ENCODE peak calls at places on chromosomes 6 and 20, in four cellular contexts. One of them, this sample, is unnamed.
A peak's percentile ranks its signal among the peaks of the same experiment; 100 is the strongest.

GRCh38 chr20:34515484-34516037 is 661 bp upstream of the DYNLRB1 start:
- DNase-seq in B cell: peak; percentile 74
- DNase-seq in brain microvascular endothelial cell: no peak
- DNase-seq in GM12865: peak; percentile 93
- DNase-seq in this sample: peak; percentile 78

GRCh38 chr20:64153410-64153809 is 10.8 kb upstream of the MYT1 start:
- DNase-seq in brain microvascular endothelial cell: no peak
- DNase-seq in B cell: no peak
- DNase-seq in GM12865: no peak
- DNase-seq in this sample: no peak

GRCh38 chr6:44304282-44305199 is 8.6 kb downstream of the AARS2 start:
- DNase-seq in GM12865: peak; percentile 53
- DNase-seq in B cell: peak; percentile 68
- DNase-seq in brain microvascular endothelial cell: peak; percentile 31
- DNase-seq in this sample: peak; percentile 7

GRCh38 chr6:34301408-34301807 is 52.6 kb upstream of the SMIM29 start:
- DNase-seq in B cell: no peak
- DNase-seq in GM12865: no peak
- DNase-seq in brain microvascular endothelial cell: peak; percentile 59
- DNase-seq in this sample: no peak

GRCh38 chr20:33165416-33166055 is 2.4 kb upstream of the BPIFA2 start:
- DNase-seq in brain microvascular endothelial cell: no peak
- DNase-seq in B cell: no peak
- DNase-seq in GM12865: no peak
- DNase-seq in this sample: no peak

GRCh38 chr6:159169193-159169555 is at the start of gene FNDC1:
- DNase-seq in B cell: peak; percentile 57
- DNase-seq in GM12865: peak; percentile 33
- DNase-seq in brain microvascular endothelial cell: no peak
- DNase-seq in this sample: no peak

GRCh38 chr6:13284646-13285045 is 43.7 kb downstream of the TBC1D7 start:
- DNase-seq in GM12865: no peak
- DNase-seq in B cell: no peak
- DNase-seq in brain microvascular endothelial cell: no peak
- DNase-seq in this sample: no peak

GRCh38 chr6:45721665-45722064 is 294.0 kb downstream of the CLIC5 start:
- DNase-seq in GM12865: no peak
- DNase-seq in B cell: no peak
- DNase-seq in brain microvascular endothelial cell: no peak
- DNase-seq in this sample: no peak

GRCh38 chr20:63945921-63946920 is 10.0 kb downstream of the UCKL1 start:
- DNase-seq in GM12865: no peak
- DNase-seq in B cell: no peak
- DNase-seq in brain microvascular endothelial cell: no peak
- DNase-seq in this sample: no peak

GRCh38 chr6:129895692-129896091 is 34.6 kb upstream of the TMEM244 start:
- DNase-seq in brain microvascular endothelial cell: no peak
- DNase-seq in GM12865: no peak
- DNase-seq in B cell: peak; percentile 20
- DNase-seq in this sample: no peak

GRCh38 chr6:119349041-119349340 is 570 bp downstream of the MAN1A1 start:
- DNase-seq in GM12865: no peak
- DNase-seq in brain microvascular endothelial cell: no peak
- DNase-seq in B cell: no peak
- DNase-seq in this sample: no peak

GRCh38 chr6:15520616-15521203 is 142.1 kb downstream of the DTNBP1 start:
- DNase-seq in brain microvascular endothelial cell: no peak
- DNase-seq in GM12865: no peak
- DNase-seq in B cell: no peak
- DNase-seq in this sample: no peak

GRCh38 chr6:85278456-85279035 is 171.3 kb upstream of the NT5E start:
- DNase-seq in GM12865: no peak
- DNase-seq in brain microvascular endothelial cell: no peak
- DNase-seq in B cell: no peak
- DNase-seq in this sample: no peak

GRCh38 chr20:34604980-34605788 is 46.7 kb downstream of the MAP1LC3A start:
- DNase-seq in GM12865: no peak
- DNase-seq in brain microvascular endothelial cell: peak; percentile 47
- DNase-seq in B cell: no peak
- DNase-seq in this sample: no peak

GRCh38 chr6:93423542-93423941 is 4.2 kb upstream of the EPHA7 start:
- DNase-seq in B cell: no peak
- DNase-seq in brain microvascular endothelial cell: peak; percentile 49
- DNase-seq in GM12865: peak; percentile 60
- DNase-seq in this sample: peak; percentile 4

GRCh38 chr20:44014807-44015732 is 100.4 kb downstream of the TOX2 start:
- DNase-seq in B cell: no peak
- DNase-seq in brain microvascular endothelial cell: no peak
- DNase-seq in GM12865: no peak
- DNase-seq in this sample: no peak

GRCh38 chr6:129251669-129252376 is 368.9 kb downstream of the LAMA2 start:
- DNase-seq in GM12865: peak; percentile 74
- DNase-seq in B cell: peak; percentile 60
- DNase-seq in brain microvascular endothelial cell: peak; percentile 77
- DNase-seq in this sample: peak; percentile 37

GRCh38 chr6:13813621-13814175 is 659 bp downstream of the MCUR1 start:
- DNase-seq in brain microvascular endothelial cell: peak; percentile 51
- DNase-seq in B cell: no peak
- DNase-seq in GM12865: no peak
- DNase-seq in this sample: no peak

GRCh38 chr20:1875762-1876161 is 19.4 kb upstream of the SIRPA start:
- DNase-seq in brain microvascular endothelial cell: no peak
- DNase-seq in GM12865: no peak
- DNase-seq in B cell: no peak
- DNase-seq in this sample: no peak

GRCh38 chr6:110682460-110682853 is 132.8 kb downstream of the CDK19 start:
- DNase-seq in brain microvascular endothelial cell: peak; percentile 74
- DNase-seq in GM12865: peak; percentile 92
- DNase-seq in B cell: peak; percentile 82
- DNase-seq in this sample: peak; percentile 84

GRCh38 chr6:125818225-125818657 is 27.5 kb downstream of the NCOA7 start:
- DNase-seq in GM12865: peak; percentile 46
- DNase-seq in brain microvascular endothelial cell: no peak
- DNase-seq in B cell: no peak
- DNase-seq in this sample: no peak

GRCh38 chr20:52974155-52974554 is 2.0 kb downstream of the TSHZ2 start:
- DNase-seq in GM12865: peak; percentile 35
- DNase-seq in B cell: no peak
- DNase-seq in brain microvascular endothelial cell: no peak
- DNase-seq in this sample: no peak

GRCh38 chr20:1456300-1456699 is 10.3 kb downstream of the NSFL1C start:
- DNase-seq in brain microvascular endothelial cell: peak; percentile 52
- DNase-seq in B cell: no peak
- DNase-seq in GM12865: no peak
- DNase-seq in this sample: no peak

GRCh38 chr6:151012321-151013294 is 147.1 kb downstream of the MTHFD1L start:
- DNase-seq in GM12865: no peak
- DNase-seq in B cell: no peak
- DNase-seq in brain microvascular endothelial cell: peak; percentile 67
- DNase-seq in this sample: no peak

GRCh38 chr6:158207452-158207788 is 39.3 kb downstream of the GTF2H5 start:
- DNase-seq in brain microvascular endothelial cell: peak; percentile 83
- DNase-seq in B cell: no peak
- DNase-seq in GM12865: peak; percentile 85
- DNase-seq in this sample: peak; percentile 53

GRCh38 chr6:89952361-89952680 is 58.1 kb downstream of the GJA10 start:
- DNase-seq in brain microvascular endothelial cell: no peak
- DNase-seq in B cell: no peak
- DNase-seq in GM12865: no peak
- DNase-seq in this sample: no peak

GRCh38 chr6:169895926-169896761 is 144.7 kb downstream of the ERMARD start:
- DNase-seq in GM12865: no peak
- DNase-seq in brain microvascular endothelial cell: no peak
- DNase-seq in B cell: no peak
- DNase-seq in this sample: no peak

GRCh38 chr6:169896826-169897456 is 145.5 kb downstream of the ERMARD start:
- DNase-seq in GM12865: no peak
- DNase-seq in brain microvascular endothelial cell: no peak
- DNase-seq in B cell: no peak
- DNase-seq in this sample: no peak

GRCh38 chr6:169895000-169895759 is 143.8 kb downstream of the ERMARD start:
- DNase-seq in B cell: no peak
- DNase-seq in GM12865: no peak
- DNase-seq in brain microvascular endothelial cell: no peak
- DNase-seq in this sample: no peak

GRCh38 chr6:169893624-169894023 is 142.2 kb downstream of the ERMARD start:
- DNase-seq in GM12865: no peak
- DNase-seq in B cell: no peak
- DNase-seq in brain microvascular endothelial cell: no peak
- DNase-seq in this sample: no peak

GRCh38 chr6:169894377-169894960 is 143.0 kb downstream of the ERMARD start:
- DNase-seq in B cell: no peak
- DNase-seq in GM12865: no peak
- DNase-seq in brain microvascular endothelial cell: no peak
- DNase-seq in this sample: no peak
- TF ChIP-seq CTCF in B cell: no peak
- TF ChIP-seq CTCF in GM12865: no peak
- TF ChIP-seq CTCF in brain microvascular endothelial cell: no peak
- TF ChIP-seq CTCF in this sample: no peak

GRCh38 chr20:57693002-57693582 is 16.7 kb downstream of the PMEPA1 start:
- DNase-seq in brain microvascular endothelial cell: no peak
- DNase-seq in B cell: peak; percentile 50
- DNase-seq in GM12865: no peak
- DNase-seq in this sample: no peak
- TF ChIP-seq CTCF in brain microvascular endothelial cell: peak; percentile 36
- TF ChIP-seq CTCF in B cell: peak; percentile 48
- TF ChIP-seq CTCF in GM12865: no peak
- TF ChIP-seq CTCF in this sample: peak; percentile 41

GRCh38 chr6:26161322-26161721 is 74.1 kb downstream of the HFE start:
- DNase-seq in B cell: no peak
- DNase-seq in brain microvascular endothelial cell: no peak
- DNase-seq in GM12865: no peak
- DNase-seq in this sample: no peak

GRCh38 chr6:26157838-26158580 is 70.8 kb downstream of the HFE start:
- DNase-seq in B cell: peak; percentile 91
- DNase-seq in brain microvascular endothelial cell: peak; percentile 90
- DNase-seq in GM12865: peak; percentile 97
- DNase-seq in this sample: peak; percentile 98

GRCh38 chr6:26157150-26157837 is 70.1 kb downstream of the HFE start:
- DNase-seq in B cell: peak; percentile 68
- DNase-seq in GM12865: peak; percentile 94
- DNase-seq in brain microvascular endothelial cell: peak; percentile 29
- DNase-seq in this sample: peak; percentile 82

GRCh38 chr6:26158581-26159416 is 71.6 kb downstream of the HFE start:
- DNase-seq in GM12865: peak; percentile 85
- DNase-seq in brain microvascular endothelial cell: peak; percentile 43
- DNase-seq in B cell: peak; percentile 75
- DNase-seq in this sample: no peak

DNA sequence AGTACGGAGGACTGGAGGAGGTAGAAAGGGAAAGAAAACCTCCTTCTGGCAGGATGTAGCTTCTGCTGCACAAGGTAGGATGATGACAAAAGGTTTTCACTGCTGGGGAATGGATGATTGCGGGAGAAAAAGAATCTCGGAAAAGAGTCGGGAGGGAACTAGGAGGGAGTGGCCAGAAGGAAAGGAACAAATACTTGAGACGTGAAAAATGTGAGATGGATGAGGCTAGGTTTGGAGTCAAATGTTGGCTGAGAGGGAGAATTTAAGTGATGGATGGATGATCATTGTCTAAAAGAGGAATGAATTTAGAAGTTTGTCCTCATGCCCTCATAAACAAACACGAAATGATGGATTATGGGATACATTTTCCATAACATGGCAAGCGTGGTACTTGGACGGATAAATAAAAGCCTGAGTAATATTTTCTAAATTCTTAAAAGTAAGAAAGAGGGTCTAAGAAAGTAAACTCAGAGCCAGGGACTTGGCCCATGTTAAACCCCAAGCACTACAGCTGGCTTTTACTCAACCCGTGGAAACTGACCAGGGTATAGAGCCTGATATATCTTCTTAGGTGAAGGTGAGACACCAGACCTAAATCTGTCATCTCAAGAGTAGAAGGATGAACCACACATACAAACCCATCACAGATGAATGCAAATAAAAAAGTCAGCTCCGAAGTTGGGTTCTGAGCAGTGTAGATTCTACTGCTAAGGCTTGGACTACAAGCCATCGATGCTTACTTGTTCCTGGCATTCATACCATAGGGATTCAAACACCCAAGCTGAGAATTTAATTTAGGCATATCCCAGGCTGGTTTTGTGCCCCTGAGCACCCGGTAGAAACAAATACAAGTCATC is 72.4 kb downstream of the HFE start:
- DNase-seq in brain microvascular endothelial cell: no peak
- DNase-seq in GM12865: peak; percentile 71
- DNase-seq in B cell: no peak
- DNase-seq in this sample: no peak
- TF ChIP-seq CTCF in brain microvascular endothelial cell: no peak
- TF ChIP-seq CTCF in GM12865: no peak
- TF ChIP-seq CTCF in B cell: no peak
- TF ChIP-seq CTCF in this sample: no peak

DNA sequence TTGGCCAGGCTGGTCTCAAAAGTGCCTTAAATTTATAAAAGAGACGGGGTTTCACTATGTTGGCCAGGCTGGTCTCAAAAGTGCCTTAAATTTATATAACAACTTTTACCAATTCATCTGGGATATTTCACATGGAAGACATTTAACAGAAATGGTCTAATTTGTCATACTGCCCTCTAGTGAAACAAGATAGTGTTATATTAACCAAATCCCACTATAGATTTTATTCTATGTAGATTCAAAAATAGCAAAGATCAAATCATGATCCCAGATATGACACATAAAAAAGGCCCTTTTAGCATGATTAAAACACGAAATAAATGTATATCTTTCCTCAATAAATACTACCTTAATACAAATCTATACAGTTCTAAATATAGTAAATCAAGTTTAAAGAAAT is 102.8 kb upstream of the TFAP2D start:
- DNase-seq in brain microvascular endothelial cell: no peak
- DNase-seq in B cell: no peak
- DNase-seq in GM12865: no peak
- DNase-seq in this sample: no peak
- TF ChIP-seq CTCF in brain microvascular endothelial cell: no peak
- TF ChIP-seq CTCF in B cell: no peak
- TF ChIP-seq CTCF in GM12865: no peak
- TF ChIP-seq CTCF in this sample: no peak

GRCh38 chr20:16518068-16518783 is 55.0 kb downstream of the KIF16B start:
- DNase-seq in GM12865: peak; percentile 54
- DNase-seq in B cell: peak; percentile 19
- DNase-seq in brain microvascular endothelial cell: peak; percentile 45
- DNase-seq in this sample: no peak
- TF ChIP-seq CTCF in GM12865: peak; percentile 43
- TF ChIP-seq CTCF in B cell: peak; percentile 29
- TF ChIP-seq CTCF in brain microvascular endothelial cell: peak; percentile 78
- TF ChIP-seq CTCF in this sample: peak; percentile 48

GRCh38 chr20:47785900-47786762 is 850 bp upstream of the SULF2 start:
- DNase-seq in B cell: peak; percentile 66
- DNase-seq in GM12865: peak; percentile 40
- DNase-seq in brain microvascular endothelial cell: peak; percentile 61
- DNase-seq in this sample: no peak
- TF ChIP-seq CTCF in B cell: peak; percentile 64
- TF ChIP-seq CTCF in GM12865: peak; percentile 34
- TF ChIP-seq CTCF in brain microvascular endothelial cell: peak; percentile 81
- TF ChIP-seq CTCF in this sample: peak; percentile 50